ENCODE peak calls at places on chromosomes 6 and 20, in six cellular contexts. Z is CD8-positive, alpha-beta T cell; F is fibroblast of villous mesenchyme; I is neural crest cell; W is brain microvascular endothelial cell; X is IMR-90. T is an unnamed sample.

GRCh38 chr20:31718952-31719643 is 3.6 kb downstream of the BCL2L1 start:
- DNase-seq in X (no peak), Z (no peak), I (no peak), F (no peak), W (no peak), T (no peak)

GRCh38 chr20:62203378-62204030 is 16.6 kb downstream of the HRH3 start:
- DNase-seq in X (no peak), F (no peak), W (no peak), Z (no peak), I (no peak), T (no peak)

GRCh38 chr20:3339571-3339970 is 67.9 kb downstream of the DNAAF9 start:
- DNase-seq in F (no peak), W (no peak), X (no peak), I (no peak), Z (no peak), T (no peak)

GRCh38 chr6:87623248-87623647 is 33.3 kb downstream of the ORC3 start:
- DNase-seq in X (peak), F (peak), W (peak), Z (no peak), I (no peak), T (no peak)

GRCh38 chr6:30826961-30827342 is 57.4 kb upstream of the DDR1 start:
- DNase-seq in Z (no peak), F (peak), W (no peak), I (no peak), X (no peak), T (no peak)

GRCh38 chr6:158411998-158412397 is 99.7 kb downstream of the TULP4 start:
- DNase-seq in X (no peak), I (no peak), W (no peak), F (no peak), Z (no peak), T (no peak)

GRCh38 chr20:4060054-4060795 is 44.9 kb upstream of the RNF24 start:
- DNase-seq in X (no peak), W (no peak), I (no peak), F (no peak), Z (no peak), T (no peak)

GRCh38 chr6:26363882-26364825 is 844 bp upstream of the BTN3A2 start:
- DNase-seq in W (peak), X (no peak), I (no peak), F (peak), Z (peak), T (no peak)

GRCh38 chr20:35515949-35516645 is 13.4 kb downstream of the C20orf173 start:
- DNase-seq in Z (no peak), W (peak), X (peak), F (peak), I (no peak), T (no peak)

GRCh38 chr6:139863356-139863755 is 488.9 kb upstream of the CITED2 start:
- DNase-seq in F (no peak), Z (no peak), X (peak), I (no peak), W (no peak), T (no peak)

GRCh38 chr6:13413466-13413862 is 73.9 kb downstream of the GFOD1 start:
- DNase-seq in Z (no peak), W (no peak), F (peak), X (peak), I (no peak), T (no peak)

GRCh38 chr20:41004561-41005360 is 23.9 kb upstream of the TOP1 start:
- DNase-seq in F (no peak), W (no peak), I (no peak), Z (no peak), X (peak), T (no peak)

GRCh38 chr6:134814076-134814709 is 135.7 kb downstream of the ALDH8A1 start:
- DNase-seq in F (peak), X (peak), W (peak), Z (no peak), I (no peak), T (no peak)

GRCh38 chr6:28217890-28218289 is 7.2 kb upstream of the ZSCAN9 start:
- DNase-seq in F (no peak), I (no peak), X (no peak), Z (no peak), W (no peak), T (no peak)

GRCh38 chr6:14053776-14054175 is 63.8 kb upstream of the CD83 start:
- DNase-seq in I (no peak), X (peak), W (no peak), Z (no peak), F (no peak), T (no peak)

GRCh38 chr6:41073968-41074691 is 1.4 kb downstream of the NFYA start:
- DNase-seq in F (peak), I (no peak), Z (no peak), X (peak), W (peak), T (no peak)
- TF ChIP-seq CTCF in F (no peak), I (no peak), Z (no peak), X (no peak), W (no peak), T (no peak)

GRCh38 chr20:10469599-10469998 is 34.5 kb downstream of the SLX4IP start:
- DNase-seq in I (peak), Z (no peak), F (peak), X (peak), W (peak), T (no peak)
- TF ChIP-seq CTCF in I (peak), Z (peak), F (peak), X (peak), W (peak), T (peak)

DNA sequence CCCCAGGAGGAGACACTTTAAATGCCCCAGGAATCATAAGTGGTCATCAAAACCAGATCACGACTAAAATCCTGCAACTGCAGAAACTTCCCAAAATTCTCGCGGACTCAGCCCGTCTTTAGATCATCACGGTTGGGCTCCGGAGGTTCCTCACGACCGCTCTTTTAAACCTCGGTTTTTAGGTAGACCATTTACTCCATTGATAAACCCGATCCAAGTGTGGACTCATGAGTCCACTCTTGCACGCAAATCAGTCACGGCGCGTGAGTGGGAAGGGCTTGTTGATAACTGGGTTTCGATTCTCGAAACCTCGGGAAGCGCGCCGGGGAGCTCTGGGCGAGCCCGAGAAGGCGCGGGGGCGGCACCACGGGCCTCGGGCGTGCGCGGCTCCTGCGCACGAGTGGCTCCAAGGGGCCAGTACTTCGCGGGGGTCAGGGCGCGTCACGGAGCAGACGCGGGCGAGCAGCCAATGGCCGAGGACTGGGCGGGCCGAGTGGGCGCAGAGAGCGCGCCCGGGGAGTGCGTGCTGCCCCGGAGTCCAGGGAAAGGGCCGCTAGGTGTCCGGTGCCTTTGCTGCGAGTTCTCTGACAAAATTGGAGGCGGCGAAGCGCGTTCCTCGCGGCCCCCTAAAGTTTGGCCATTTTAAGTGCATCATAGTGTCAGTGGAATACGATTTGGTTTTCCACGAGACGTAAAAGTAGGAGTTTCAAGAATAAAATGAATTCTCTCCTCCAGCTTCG is 658 bp upstream of the TENT5A start:
- DNase-seq in Z (peak), X (peak), I (peak), F (peak), W (peak), T (peak)
- TF ChIP-seq CTCF in Z (no peak), X (peak), I (no peak), F (peak), W (peak), T (no peak)

DNA sequence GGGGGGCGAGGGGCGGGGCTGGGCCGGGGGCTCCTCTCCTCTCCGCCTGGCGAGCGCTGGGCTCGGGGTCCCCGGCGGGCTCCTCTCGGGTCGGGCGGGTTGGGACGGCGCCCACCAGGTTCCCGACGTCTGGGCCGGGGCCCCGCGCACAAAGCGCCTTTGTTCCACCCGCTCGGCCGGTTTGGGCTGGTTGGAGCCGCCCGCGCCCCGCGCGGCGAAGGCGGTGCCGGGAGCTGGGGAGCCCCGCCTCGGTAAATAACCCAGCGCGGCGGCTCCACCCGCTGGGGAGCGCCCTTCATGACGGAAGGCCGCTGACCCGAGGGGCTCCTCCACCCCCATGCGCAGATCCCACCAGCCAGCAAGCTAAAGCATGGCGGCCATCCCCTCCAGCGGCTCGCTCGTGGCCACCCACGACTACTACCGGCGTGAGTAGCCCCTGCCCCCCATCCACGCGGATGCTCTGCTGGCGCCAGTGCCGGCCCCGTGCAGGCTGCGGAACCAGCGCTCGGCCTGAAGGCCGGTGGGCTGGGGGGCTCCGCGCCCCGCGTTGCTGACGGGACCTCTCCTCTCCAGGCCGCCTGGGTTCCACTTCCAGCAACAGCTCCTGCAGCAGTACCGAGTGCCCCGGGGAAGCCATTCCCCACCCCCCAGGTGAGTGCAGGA is 505 bp downstream of the PPDPF start:
- DNase-seq in F (peak), Z (peak), I (peak), X (peak), W (peak), T (no peak)
- TF ChIP-seq CTCF in F (no peak), Z (no peak), I (peak), X (no peak), W (no peak), T (no peak)

GRCh38 chr6:2245103-2245953 is at the start of gene GMDS:
- DNase-seq in Z (peak), X (peak), I (peak), F (peak), W (peak), T (peak)
- TF ChIP-seq CTCF in Z (no peak), X (no peak), I (no peak), F (no peak), W (no peak), T (no peak)